ENCODE peak calls at places on chromosomes 7 and 10, in four cellular contexts. T is left ventricle myocardium inferior, B is GM10248, M is RWPE1. O is an unnamed sample.

GRCh38 chr10:99280472-99280871 is 44.8 kb upstream of the HPSE2 start:
- DNase-seq in M (no peak), T (no peak), B (no peak), O (no peak)

GRCh38 chr10:3014968-3015367 is 52.4 kb upstream of the PFKP start:
- DNase-seq in B (no peak), T (no peak), M (no peak), O (no peak)

GRCh38 chr10:36492590-36493510 is 632.5 kb upstream of the ANKRD30A start:
- DNase-seq in M (no peak), B (no peak), T (no peak), O (no peak)

GRCh38 chr10:123454987-123455386 is 211.2 kb upstream of the GPR26 start:
- DNase-seq in T (no peak), B (no peak), M (no peak), O (no peak)

GRCh38 chr10:19782430-19783089 is 33.7 kb upstream of the PLXDC2 start:
- DNase-seq in M (no peak), B (no peak), T (no peak), O (no peak)

GRCh38 chr10:55091691-55092328 is 290.8 kb upstream of the PCDH15 start:
- DNase-seq in B (peak), T (no peak), M (peak), O (no peak)

GRCh38 chr10:109668137-109668536 is 255.2 kb downstream of the XPNPEP1 start:
- DNase-seq in B (no peak), M (no peak), T (no peak), O (no peak)

GRCh38 chr7:4621401-4621800 is 60.7 kb upstream of the FOXK1 start:
- DNase-seq in T (no peak), M (no peak), B (no peak), O (no peak)

GRCh38 chr10:96512524-96512991 is 1.2 kb downstream of the TLL2 start:
- DNase-seq in B (no peak), M (no peak), T (peak), O (no peak)

GRCh38 chr10:27108165-27108564 is 7.9 kb upstream of the ANKRD26 start:
- DNase-seq in M (no peak), B (no peak), T (no peak), O (no peak)

GRCh38 chr7:6121141-6121540 is 90.0 kb downstream of the ANKRD61 start:
- DNase-seq in T (no peak), M (no peak), B (no peak), O (no peak)

GRCh38 chr10:64091889-64092288 is 570.7 kb downstream of the REEP3 start:
- DNase-seq in B (no peak), M (peak), T (no peak), O (no peak)

GRCh38 chr10:129894721-129895120 is 69.4 kb downstream of the EBF3 start:
- DNase-seq in T (no peak), M (no peak), B (no peak), O (no peak)

GRCh38 chr10:101031796-101032636 is 982 bp downstream of the SFXN3 start:
- DNase-seq in B (peak), M (peak), T (peak), O (no peak)
- TF ChIP-seq CTCF in B (no peak), M (no peak), T (no peak), O (no peak)

DNA sequence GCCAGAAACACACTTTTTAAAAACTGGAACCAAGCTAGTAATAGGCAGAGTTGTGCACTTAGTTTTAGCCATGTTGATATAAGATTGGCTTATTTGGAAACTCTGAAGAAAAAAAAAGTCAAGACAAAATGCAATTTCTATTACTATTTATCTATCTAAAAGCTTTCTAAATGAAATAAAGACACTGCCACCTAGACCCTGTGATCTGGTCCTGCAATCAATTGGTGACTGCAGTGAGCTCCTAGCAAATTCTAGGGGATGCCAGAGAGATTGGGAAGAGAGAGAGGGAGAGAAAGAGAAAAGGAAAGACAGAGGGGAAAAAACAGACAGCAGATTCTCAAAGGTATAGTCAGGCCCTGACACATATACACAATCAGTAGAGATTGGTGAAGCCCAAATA is 25.3 kb downstream of the SORCS1 start:
- DNase-seq in B (no peak), M (no peak), T (no peak), O (no peak)
- TF ChIP-seq CTCF in B (no peak), M (no peak), T (no peak), O (no peak)

GRCh38 chr10:16519250-16519907 is 2.3 kb downstream of the C1QL3 start:
- DNase-seq in T (no peak), B (peak), M (no peak), O (no peak)

GRCh38 chr10:16521311-16522016 is at the start of gene C1QL3:
- DNase-seq in T (no peak), M (no peak), B (peak), O (no peak)

GRCh38 chr10:16519908-16520861 is 1.5 kb downstream of the C1QL3 start:
- DNase-seq in B (peak), T (no peak), M (no peak), O (no peak)

GRCh38 chr10:16520900-16521299 is 779 bp downstream of the C1QL3 start:
- DNase-seq in T (peak), B (peak), M (no peak), O (no peak)

DNA sequence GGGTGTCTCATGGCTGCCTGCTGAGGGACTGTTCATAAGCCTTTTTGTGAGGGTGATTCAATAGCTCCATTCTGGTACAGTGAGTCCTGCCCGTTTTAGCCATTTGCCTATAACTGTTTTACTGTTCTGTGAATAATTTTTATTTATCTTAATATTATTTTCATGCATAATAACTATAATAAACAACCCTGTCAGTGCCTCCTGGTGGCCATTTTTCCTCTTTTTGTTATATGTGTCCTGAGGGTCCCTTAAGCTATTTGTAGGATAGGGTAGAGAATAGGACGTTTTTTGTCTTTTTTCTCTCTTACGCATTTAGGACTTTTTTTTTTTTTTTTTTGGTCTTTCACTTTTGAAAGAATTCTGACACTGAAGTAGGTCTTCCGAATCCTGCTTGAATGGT is 2.9 kb downstream of the C1QL3 start:
- DNase-seq in M (no peak), B (no peak), T (no peak), O (no peak)
- TF ChIP-seq CTCF in M (no peak), B (peak), T (peak), O (peak)

DNA sequence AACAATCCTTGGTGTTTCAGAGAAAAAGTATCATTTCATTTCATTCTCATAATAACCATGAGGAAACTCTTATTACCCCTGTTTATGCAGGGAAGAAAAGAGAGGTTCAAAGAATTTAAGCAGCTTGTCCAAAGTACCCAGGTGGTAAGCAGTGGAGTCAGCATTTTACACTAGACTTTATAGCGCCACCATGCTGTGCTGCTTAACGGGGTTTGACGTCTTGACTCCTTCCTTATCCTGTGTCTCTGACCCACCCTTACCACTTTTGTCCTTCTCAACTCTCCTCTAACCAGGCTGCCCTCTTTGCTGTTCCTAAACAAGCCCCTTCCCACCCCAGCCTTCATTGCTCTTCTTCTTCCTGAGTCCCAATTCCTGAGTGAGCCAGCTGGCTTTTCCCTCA is 117.0 kb upstream of the AHR start:
- DNase-seq in T (no peak), B (no peak), M (no peak), O (no peak)
- TF ChIP-seq CTCF in T (no peak), B (no peak), M (no peak), O (no peak)

GRCh38 chr10:86330778-86331763 is 35.5 kb downstream of the GRID1 start:
- DNase-seq in B (no peak), T (no peak), M (no peak), O (no peak)
- TF ChIP-seq CTCF in B (no peak), T (no peak), M (no peak), O (no peak)